ENCODE peak calls at places on chromosomes 7 and 10, in five cellular contexts. One of them, this sample, is unnamed.

GRCh38 chr7:2760098-2760889 is 72.3 kb downstream of the AMZ1 start:
- DNase-seq in GM12878: no peak
- DNase-seq in K562: peak
- DNase-seq in HepG2: peak
- DNase-seq in H1: no peak
- DNase-seq in this sample: peak

GRCh38 chr7:39609084-39609461 is 14.3 kb upstream of the RALA start:
- DNase-seq in HepG2: no peak
- DNase-seq in K562: no peak
- DNase-seq in GM12878: no peak
- DNase-seq in H1: no peak
- DNase-seq in this sample: no peak

GRCh38 chr10:133177380-133178157 is 17.6 kb downstream of the KNDC1 start:
- DNase-seq in GM12878: no peak
- DNase-seq in HepG2: no peak
- DNase-seq in K562: no peak
- DNase-seq in H1: no peak
- DNase-seq in this sample: no peak

GRCh38 chr10:35322636-35323035 is 13.7 kb upstream of the CCNY start:
- DNase-seq in HepG2: no peak
- DNase-seq in K562: no peak
- DNase-seq in GM12878: no peak
- DNase-seq in H1: no peak
- DNase-seq in this sample: no peak

GRCh38 chr7:12888727-12889126 is 201.3 kb downstream of the ARL4A start:
- DNase-seq in K562: no peak
- DNase-seq in H1: no peak
- DNase-seq in GM12878: no peak
- DNase-seq in HepG2: no peak
- DNase-seq in this sample: no peak

GRCh38 chr7:99408347-99409191 is at the start of the genes BUD31 and PDAP1:
- DNase-seq in HepG2: peak
- DNase-seq in K562: peak
- DNase-seq in H1: peak
- DNase-seq in GM12878: peak
- DNase-seq in this sample: peak

GRCh38 chr10:62454696-62455451 is 80.7 kb downstream of the ZNF365 start:
- DNase-seq in GM12878: no peak
- DNase-seq in H1: no peak
- DNase-seq in HepG2: no peak
- DNase-seq in K562: no peak
- DNase-seq in this sample: no peak

GRCh38 chr7:21261627-21262564 is 166.0 kb upstream of the SP4 start:
- DNase-seq in GM12878: peak
- DNase-seq in H1: peak
- DNase-seq in K562: peak
- DNase-seq in HepG2: peak
- DNase-seq in this sample: peak

GRCh38 chr10:24234784-24235183 is 25.8 kb downstream of the KIAA1217 start:
- DNase-seq in GM12878: no peak
- DNase-seq in H1: no peak
- DNase-seq in HepG2: no peak
- DNase-seq in K562: no peak
- DNase-seq in this sample: no peak

GRCh38 chr10:86967481-86967941 is 771 bp upstream of the ADIRF start:
- DNase-seq in HepG2: no peak
- DNase-seq in GM12878: no peak
- DNase-seq in H1: no peak
- DNase-seq in K562: no peak
- DNase-seq in this sample: peak

GRCh38 chr10:73841526-73842285 is 30.3 kb upstream of the NDST2 start:
- DNase-seq in GM12878: no peak
- DNase-seq in HepG2: no peak
- DNase-seq in K562: no peak
- DNase-seq in H1: no peak
- DNase-seq in this sample: no peak

GRCh38 chr10:117320050-117320665 is 55.1 kb downstream of the PDZD8 start:
- DNase-seq in HepG2: peak
- DNase-seq in H1: no peak
- DNase-seq in GM12878: no peak
- DNase-seq in K562: peak
- DNase-seq in this sample: no peak

GRCh38 chr10:120684211-120684610 is 167.0 kb upstream of the WDR11 start:
- DNase-seq in H1: no peak
- DNase-seq in K562: no peak
- DNase-seq in HepG2: no peak
- DNase-seq in GM12878: no peak
- DNase-seq in this sample: no peak

GRCh38 chr7:78576196-78576595 is 777.6 kb downstream of the PHTF2 start:
- DNase-seq in HepG2: no peak
- DNase-seq in K562: no peak
- DNase-seq in H1: no peak
- DNase-seq in GM12878: no peak
- DNase-seq in this sample: no peak

GRCh38 chr10:24331457-24331856 is 122.5 kb downstream of the KIAA1217 start:
- DNase-seq in HepG2: no peak
- DNase-seq in K562: no peak
- DNase-seq in H1: peak
- DNase-seq in GM12878: no peak
- DNase-seq in this sample: no peak

GRCh38 chr7:2149672-2150444 is 82.9 kb downstream of the MAD1L1 start:
- DNase-seq in HepG2: peak
- DNase-seq in K562: no peak
- DNase-seq in GM12878: no peak
- DNase-seq in H1: no peak
- DNase-seq in this sample: no peak

GRCh38 chr7:18458830-18459229 is 36.7 kb upstream of the HDAC9 start:
- DNase-seq in H1: no peak
- DNase-seq in K562: no peak
- DNase-seq in HepG2: no peak
- DNase-seq in GM12878: no peak
- DNase-seq in this sample: no peak

GRCh38 chr7:137801003-137801402 is 45.8 kb downstream of the DGKI start:
- DNase-seq in K562: no peak
- DNase-seq in H1: no peak
- DNase-seq in HepG2: no peak
- DNase-seq in GM12878: no peak
- DNase-seq in this sample: no peak

GRCh38 chr7:26508917-26509316 is 217.3 kb downstream of the SNX10 start:
- DNase-seq in H1: no peak
- DNase-seq in GM12878: no peak
- DNase-seq in HepG2: no peak
- DNase-seq in K562: no peak
- DNase-seq in this sample: no peak

GRCh38 chr7:14207711-14208110 is 218.2 kb upstream of the ETV1 start:
- DNase-seq in K562: no peak
- DNase-seq in GM12878: no peak
- DNase-seq in HepG2: no peak
- DNase-seq in H1: no peak
- DNase-seq in this sample: no peak

GRCh38 chr10:5643356-5643755 is 23.0 kb downstream of the ASB13 start:
- DNase-seq in K562: no peak
- DNase-seq in GM12878: no peak
- DNase-seq in HepG2: no peak
- DNase-seq in H1: no peak
- DNase-seq in this sample: no peak

GRCh38 chr10:17257466-17258321 is 29.7 kb downstream of the VIM start:
- DNase-seq in HepG2: peak
- DNase-seq in K562: peak
- DNase-seq in H1: peak
- DNase-seq in GM12878: peak
- DNase-seq in this sample: peak

GRCh38 chr7:77439572-77439971 is 23.4 kb upstream of the GSAP start:
- DNase-seq in H1: no peak
- DNase-seq in GM12878: no peak
- DNase-seq in HepG2: peak
- DNase-seq in K562: peak
- DNase-seq in this sample: no peak

GRCh38 chr7:130446285-130446684 is 5.5 kb upstream of the CEP41 start:
- DNase-seq in K562: no peak
- DNase-seq in H1: no peak
- DNase-seq in HepG2: no peak
- DNase-seq in GM12878: no peak
- DNase-seq in this sample: no peak

GRCh38 chr7:148042935-148043334 is 547.6 kb upstream of the C7orf33 start:
- DNase-seq in K562: no peak
- DNase-seq in HepG2: no peak
- DNase-seq in GM12878: no peak
- DNase-seq in H1: no peak
- DNase-seq in this sample: no peak

GRCh38 chr7:41887446-41887845 is 184.6 kb upstream of the INHBA start:
- DNase-seq in GM12878: no peak
- DNase-seq in H1: no peak
- DNase-seq in HepG2: no peak
- DNase-seq in K562: no peak
- DNase-seq in this sample: no peak

GRCh38 chr10:113844091-113844490 is 9.8 kb downstream of the DCLRE1A start:
- DNase-seq in H1: no peak
- DNase-seq in GM12878: no peak
- DNase-seq in HepG2: no peak
- DNase-seq in K562: peak
- DNase-seq in this sample: no peak

GRCh38 chr7:18030758-18031157 is 3.1 kb upstream of the PRPS1L1 start:
- DNase-seq in GM12878: no peak
- DNase-seq in HepG2: no peak
- DNase-seq in H1: no peak
- DNase-seq in K562: no peak
- DNase-seq in this sample: no peak

GRCh38 chr7:134458341-134458805 is 527 bp downstream of the AKR1B1 start:
- DNase-seq in K562: no peak
- DNase-seq in HepG2: peak
- DNase-seq in H1: peak
- DNase-seq in GM12878: peak
- DNase-seq in this sample: peak

GRCh38 chr10:4043897-4044296 is 258.9 kb upstream of the KLF6 start:
- DNase-seq in HepG2: no peak
- DNase-seq in K562: no peak
- DNase-seq in GM12878: no peak
- DNase-seq in H1: no peak
- DNase-seq in this sample: no peak

GRCh38 chr7:141202540-141202939 is 128.7 kb downstream of the TMEM178B start:
- DNase-seq in H1: no peak
- DNase-seq in HepG2: no peak
- DNase-seq in K562: no peak
- DNase-seq in GM12878: no peak
- DNase-seq in this sample: no peak
- TF ChIP-seq ATF2 in H1: no peak
- TF ChIP-seq ATF2 in HepG2: no peak
- TF ChIP-seq ATF2 in K562: no peak
- TF ChIP-seq ATF2 in GM12878: no peak
- TF ChIP-seq ATF2 in this sample: no peak

DNA sequence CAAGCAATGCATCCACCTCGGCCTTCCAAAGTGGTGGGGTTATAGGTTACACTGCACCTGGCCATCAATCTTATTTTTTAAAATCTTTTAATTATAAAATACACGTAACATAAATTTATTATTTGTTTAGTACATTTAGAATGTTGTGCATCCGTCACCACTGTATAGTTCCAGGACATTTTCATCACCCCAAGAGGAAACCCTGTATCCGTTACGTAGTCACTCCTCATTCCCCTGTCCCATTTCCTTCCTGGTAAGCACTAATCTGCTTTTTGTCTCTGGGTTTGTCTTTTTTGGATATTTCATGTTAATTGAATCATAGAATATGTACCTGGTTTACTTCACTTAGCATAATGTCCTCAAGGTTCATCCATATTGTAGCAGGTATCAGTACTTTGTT is 51.2 kb downstream of the MAPK8 start:
- DNase-seq in K562: no peak
- DNase-seq in H1: no peak
- DNase-seq in GM12878: no peak
- DNase-seq in HepG2: no peak
- DNase-seq in this sample: no peak
- TF ChIP-seq ATF2 in K562: no peak
- TF ChIP-seq ATF2 in H1: no peak
- TF ChIP-seq ATF2 in GM12878: no peak
- TF ChIP-seq ATF2 in HepG2: no peak
- TF ChIP-seq ATF2 in this sample: no peak

DNA sequence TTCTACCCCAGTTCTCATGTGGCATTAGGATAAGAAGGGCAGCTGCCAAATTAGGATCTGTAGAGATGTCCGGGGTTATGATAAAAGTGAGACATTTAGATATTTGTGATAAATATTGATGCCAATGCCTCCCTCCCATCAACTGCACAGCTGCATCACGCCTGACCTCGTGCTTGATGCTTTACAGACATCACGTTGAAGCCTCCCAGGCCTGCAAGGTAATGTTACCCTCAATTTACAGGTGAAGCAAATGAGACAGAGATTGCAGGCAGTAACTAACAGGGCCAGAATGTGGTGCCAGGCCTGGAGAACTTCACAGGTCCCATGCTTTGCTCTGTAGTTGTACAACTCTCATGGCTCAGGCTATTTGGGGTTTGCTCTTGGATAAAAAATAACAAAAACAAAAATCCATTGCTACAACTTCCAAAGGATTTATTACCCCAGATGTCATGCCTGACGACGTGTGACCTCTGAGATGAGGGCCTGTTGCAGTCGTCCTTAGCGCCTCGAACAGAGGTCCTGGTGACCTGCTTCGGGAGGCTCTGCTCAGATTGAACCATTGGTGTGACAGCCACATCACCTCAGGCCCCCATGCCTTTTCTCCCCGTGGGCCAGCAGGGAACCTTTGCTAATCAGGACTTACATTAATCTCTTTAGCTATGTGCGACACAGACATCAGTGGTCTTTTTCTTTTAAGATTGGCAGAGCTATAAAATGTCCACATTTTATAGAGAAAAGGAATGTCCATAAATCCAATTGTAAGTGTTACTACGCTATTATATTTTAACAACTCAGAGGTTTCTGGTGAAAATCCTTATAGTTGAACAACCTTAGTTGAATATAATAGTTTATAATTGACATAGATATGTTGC is 169.3 kb downstream of the ADAM12 start:
- DNase-seq in HepG2: no peak
- DNase-seq in GM12878: no peak
- DNase-seq in K562: no peak
- DNase-seq in H1: no peak
- DNase-seq in this sample: no peak
- TF ChIP-seq ATF2 in HepG2: no peak
- TF ChIP-seq ATF2 in GM12878: no peak
- TF ChIP-seq ATF2 in K562: no peak
- TF ChIP-seq ATF2 in H1: no peak
- TF ChIP-seq ATF2 in this sample: no peak

GRCh38 chr7:6030988-6031387 is at the start of gene ANKRD61:
- DNase-seq in H1: no peak
- DNase-seq in HepG2: no peak
- DNase-seq in K562: no peak
- DNase-seq in GM12878: no peak
- DNase-seq in this sample: no peak

GRCh38 chr7:6032167-6032566 is 991 bp downstream of the ANKRD61 start:
- DNase-seq in K562: peak
- DNase-seq in HepG2: no peak
- DNase-seq in H1: no peak
- DNase-seq in GM12878: no peak
- DNase-seq in this sample: no peak

GRCh38 chr7:6031567-6031966 is 391 bp downstream of the ANKRD61 start:
- DNase-seq in GM12878: no peak
- DNase-seq in H1: no peak
- DNase-seq in HepG2: no peak
- DNase-seq in K562: no peak
- DNase-seq in this sample: no peak

GRCh38 chr7:6035686-6036085 is 4.5 kb downstream of the ANKRD61 start:
- DNase-seq in H1: no peak
- DNase-seq in HepG2: no peak
- DNase-seq in GM12878: no peak
- DNase-seq in K562: no peak
- DNase-seq in this sample: no peak

GRCh38 chr7:6035165-6035564 is 4.0 kb downstream of the ANKRD61 start:
- DNase-seq in H1: no peak
- DNase-seq in GM12878: no peak
- DNase-seq in HepG2: no peak
- DNase-seq in K562: no peak
- DNase-seq in this sample: no peak
- TF ChIP-seq ATF2 in H1: no peak
- TF ChIP-seq ATF2 in GM12878: no peak
- TF ChIP-seq ATF2 in HepG2: no peak
- TF ChIP-seq ATF2 in K562: no peak
- TF ChIP-seq ATF2 in this sample: no peak

This sample was measured in WTC11.